ENCODE peak calls at places on chromosomes 1 and 21, in five cellular contexts. One of them, this sample, is unnamed.

GRCh38 chr1:156508205-156508954 is 7.8 kb upstream of the MEF2D start:
- DNase-seq in endothelial cell: no peak
- DNase-seq in CD8-positive, alpha-beta T cell: no peak
- DNase-seq in AG20443: peak; percentile 81
- DNase-seq in neural progenitor cell: no peak
- DNase-seq in this sample: no peak

GRCh38 chr1:42743302-42744029 is 3.4 kb upstream of the CLDN19 start:
- DNase-seq in endothelial cell: no peak
- DNase-seq in CD8-positive, alpha-beta T cell: no peak
- DNase-seq in AG20443: no peak
- DNase-seq in neural progenitor cell: no peak
- DNase-seq in this sample: no peak

GRCh38 chr1:76547916-76548315 is 319.4 kb upstream of the ST6GALNAC5 start:
- DNase-seq in endothelial cell: no peak
- DNase-seq in CD8-positive, alpha-beta T cell: no peak
- DNase-seq in AG20443: no peak
- DNase-seq in neural progenitor cell: peak; percentile 65
- DNase-seq in this sample: no peak

GRCh38 chr1:210232524-210233215 is at the start of gene SERTAD4:
- DNase-seq in endothelial cell: peak; percentile 28
- DNase-seq in CD8-positive, alpha-beta T cell: no peak
- DNase-seq in AG20443: peak; percentile 35
- DNase-seq in neural progenitor cell: peak; percentile 67
- DNase-seq in this sample: no peak

GRCh38 chr1:203743101-203743501 is 21.9 kb upstream of the LAX1 start:
- DNase-seq in endothelial cell: peak; percentile 21
- DNase-seq in CD8-positive, alpha-beta T cell: no peak
- DNase-seq in AG20443: no peak
- DNase-seq in neural progenitor cell: no peak
- DNase-seq in this sample: no peak

GRCh38 chr1:22673486-22674409 is 20.7 kb downstream of the C1QB start:
- DNase-seq in endothelial cell: peak; percentile 61
- DNase-seq in CD8-positive, alpha-beta T cell: no peak
- DNase-seq in AG20443: peak; percentile 75
- DNase-seq in neural progenitor cell: peak; percentile 93
- DNase-seq in this sample: no peak

GRCh38 chr1:97364086-97364485 is 556.7 kb downstream of the DPYD start:
- DNase-seq in endothelial cell: no peak
- DNase-seq in CD8-positive, alpha-beta T cell: no peak
- DNase-seq in AG20443: peak; percentile 42
- DNase-seq in neural progenitor cell: no peak
- DNase-seq in this sample: no peak

GRCh38 chr1:197841828-197842573 is 60.4 kb upstream of the C1orf53 start:
- DNase-seq in endothelial cell: no peak
- DNase-seq in CD8-positive, alpha-beta T cell: no peak
- DNase-seq in AG20443: peak; percentile 22
- DNase-seq in neural progenitor cell: no peak
- DNase-seq in this sample: no peak

GRCh38 chr1:238951809-238952208 is 434.6 kb upstream of the CHRM3 start:
- DNase-seq in endothelial cell: peak; percentile 30
- DNase-seq in CD8-positive, alpha-beta T cell: no peak
- DNase-seq in AG20443: peak; percentile 10
- DNase-seq in neural progenitor cell: peak; percentile 39
- DNase-seq in this sample: no peak

GRCh38 chr21:44742418-44743153 is 31.2 kb upstream of the TSPEAR start:
- DNase-seq in endothelial cell: no peak
- DNase-seq in CD8-positive, alpha-beta T cell: no peak
- DNase-seq in AG20443: no peak
- DNase-seq in neural progenitor cell: no peak
- DNase-seq in this sample: no peak

GRCh38 chr1:40709100-40709801 is 17.7 kb downstream of the NFYC start:
- DNase-seq in endothelial cell: peak; percentile 57
- DNase-seq in CD8-positive, alpha-beta T cell: peak; percentile 88
- DNase-seq in AG20443: peak; percentile 87
- DNase-seq in neural progenitor cell: peak; percentile 96
- DNase-seq in this sample: peak; percentile 54

GRCh38 chr1:89723863-89724262 is 90.9 kb downstream of the LRRC8C start:
- DNase-seq in endothelial cell: no peak
- DNase-seq in CD8-positive, alpha-beta T cell: no peak
- DNase-seq in AG20443: peak; percentile 65
- DNase-seq in neural progenitor cell: no peak
- DNase-seq in this sample: no peak

GRCh38 chr1:38740543-38740942 is 119.0 kb downstream of the RRAGC start:
- DNase-seq in endothelial cell: no peak
- DNase-seq in CD8-positive, alpha-beta T cell: no peak
- DNase-seq in AG20443: no peak
- DNase-seq in neural progenitor cell: no peak
- DNase-seq in this sample: no peak

GRCh38 chr1:52157582-52157981 is 15.7 kb downstream of the ZFYVE9 start:
- DNase-seq in endothelial cell: no peak
- DNase-seq in CD8-positive, alpha-beta T cell: no peak
- DNase-seq in AG20443: no peak
- DNase-seq in neural progenitor cell: no peak
- DNase-seq in this sample: no peak

GRCh38 chr21:43904316-43904925 is 39.4 kb downstream of the AGPAT3 start:
- DNase-seq in endothelial cell: no peak
- DNase-seq in CD8-positive, alpha-beta T cell: no peak
- DNase-seq in AG20443: no peak
- DNase-seq in neural progenitor cell: no peak
- DNase-seq in this sample: no peak

GRCh38 chr1:91866425-91866824 is 19.5 kb downstream of the TGFBR3 start:
- DNase-seq in endothelial cell: no peak
- DNase-seq in CD8-positive, alpha-beta T cell: no peak
- DNase-seq in AG20443: no peak
- DNase-seq in neural progenitor cell: no peak
- DNase-seq in this sample: no peak

GRCh38 chr1:177798614-177799013 is 171.2 kb downstream of the SEC16B start:
- DNase-seq in endothelial cell: no peak
- DNase-seq in CD8-positive, alpha-beta T cell: no peak
- DNase-seq in AG20443: no peak
- DNase-seq in neural progenitor cell: no peak
- DNase-seq in this sample: no peak

GRCh38 chr1:157852476-157852875 is 10.9 kb upstream of the CD5L start:
- DNase-seq in endothelial cell: no peak
- DNase-seq in CD8-positive, alpha-beta T cell: no peak
- DNase-seq in AG20443: no peak
- DNase-seq in neural progenitor cell: no peak
- DNase-seq in this sample: no peak

GRCh38 chr1:204294371-204294770 is 65.4 kb downstream of the PLEKHA6 start:
- DNase-seq in endothelial cell: no peak
- DNase-seq in CD8-positive, alpha-beta T cell: no peak
- DNase-seq in AG20443: peak; percentile 89
- DNase-seq in neural progenitor cell: no peak
- DNase-seq in this sample: no peak

GRCh38 chr1:10146391-10146790 is 64.0 kb upstream of the KIF1B start:
- DNase-seq in endothelial cell: no peak
- DNase-seq in CD8-positive, alpha-beta T cell: no peak
- DNase-seq in AG20443: no peak
- DNase-seq in neural progenitor cell: no peak
- DNase-seq in this sample: no peak

GRCh38 chr1:73909043-73909567 is 288.9 kb downstream of the LRRIQ3 start:
- DNase-seq in endothelial cell: no peak
- DNase-seq in CD8-positive, alpha-beta T cell: no peak
- DNase-seq in AG20443: no peak
- DNase-seq in neural progenitor cell: no peak
- DNase-seq in this sample: no peak

GRCh38 chr1:203649551-203650011 is 22.9 kb downstream of the ATP2B4 start:
- DNase-seq in endothelial cell: no peak
- DNase-seq in CD8-positive, alpha-beta T cell: peak; percentile 50
- DNase-seq in AG20443: no peak
- DNase-seq in neural progenitor cell: no peak
- DNase-seq in this sample: no peak

GRCh38 chr1:29974345-29974744 is 738.0 kb downstream of the PTPRU start:
- DNase-seq in endothelial cell: no peak
- DNase-seq in CD8-positive, alpha-beta T cell: no peak
- DNase-seq in AG20443: peak; percentile 52
- DNase-seq in neural progenitor cell: peak; percentile 32
- DNase-seq in this sample: no peak

GRCh38 chr1:46019348-46019747 is 113.1 kb downstream of the PIK3R3 start:
- DNase-seq in endothelial cell: no peak
- DNase-seq in CD8-positive, alpha-beta T cell: no peak
- DNase-seq in AG20443: no peak
- DNase-seq in neural progenitor cell: peak; percentile 50
- DNase-seq in this sample: no peak

GRCh38 chr1:94154989-94155388 is 34.0 kb upstream of the ABCA4 start:
- DNase-seq in endothelial cell: no peak
- DNase-seq in CD8-positive, alpha-beta T cell: no peak
- DNase-seq in AG20443: no peak
- DNase-seq in neural progenitor cell: no peak
- DNase-seq in this sample: no peak

GRCh38 chr1:42941640-42942330 is 16.9 kb downstream of the SLC2A1 start:
- DNase-seq in endothelial cell: no peak
- DNase-seq in CD8-positive, alpha-beta T cell: no peak
- DNase-seq in AG20443: peak; percentile 93
- DNase-seq in neural progenitor cell: no peak
- DNase-seq in this sample: no peak

GRCh38 chr1:148263128-148263905 is 111.2 kb upstream of the NBPF11 start:
- DNase-seq in endothelial cell: peak; percentile 50
- DNase-seq in CD8-positive, alpha-beta T cell: peak; percentile 62
- DNase-seq in AG20443: peak; percentile 55
- DNase-seq in neural progenitor cell: peak; percentile 91
- DNase-seq in this sample: peak; percentile 28

This sample was measured in progenitor cell of endocrine pancreas.